ENCODE peak calls at places on chromosomes 4 and X, in nine cellular contexts. One of them, this sample, is unnamed.

GRCh38 chrX:94123062-94123461 is 449.1 kb downstream of the FAM133A start:
- DNase-seq in GM20000: no peak
- DNase-seq in caudate nucleus: no peak
- DNase-seq in 8988T: no peak
- DNase-seq in OCI-M1: no peak
- DNase-seq in naive B cell: no peak
- DNase-seq in cardiac fibroblast: no peak
- DNase-seq in sigmoid colon: no peak
- DNase-seq in ascending aorta: no peak
- DNase-seq in this sample: no peak

GRCh38 chrX:26651755-26652154 is 435.8 kb downstream of the MAGEB5 start:
- DNase-seq in GM20000: no peak
- DNase-seq in caudate nucleus: no peak
- DNase-seq in 8988T: no peak
- DNase-seq in OCI-M1: peak; percentile 13
- DNase-seq in naive B cell: no peak
- DNase-seq in cardiac fibroblast: peak; percentile 6
- DNase-seq in sigmoid colon: no peak
- DNase-seq in ascending aorta: no peak
- DNase-seq in this sample: no peak

GRCh38 chrX:115535844-115536243 is 25.1 kb upstream of the PLS3 start:
- DNase-seq in GM20000: no peak
- DNase-seq in caudate nucleus: no peak
- DNase-seq in 8988T: no peak
- DNase-seq in OCI-M1: no peak
- DNase-seq in naive B cell: no peak
- DNase-seq in cardiac fibroblast: peak; percentile 27
- DNase-seq in sigmoid colon: no peak
- DNase-seq in ascending aorta: no peak
- DNase-seq in this sample: no peak

GRCh38 chr4:100311181-100311580 is 120.9 kb upstream of the DDIT4L start:
- DNase-seq in GM20000: no peak
- DNase-seq in caudate nucleus: no peak
- DNase-seq in 8988T: no peak
- DNase-seq in OCI-M1: peak; percentile 63
- DNase-seq in naive B cell: no peak
- DNase-seq in cardiac fibroblast: no peak
- DNase-seq in sigmoid colon: no peak
- DNase-seq in ascending aorta: no peak
- DNase-seq in this sample: no peak

GRCh38 chr4:99879458-99879857 is 14.8 kb downstream of the LAMTOR3 start:
- DNase-seq in GM20000: no peak
- DNase-seq in caudate nucleus: no peak
- DNase-seq in 8988T: no peak
- DNase-seq in OCI-M1: no peak
- DNase-seq in naive B cell: no peak
- DNase-seq in cardiac fibroblast: peak; percentile 14
- DNase-seq in sigmoid colon: no peak
- DNase-seq in ascending aorta: no peak
- DNase-seq in this sample: no peak

GRCh38 chrX:39613997-39614679 is 483.6 kb downstream of the BCOR start:
- DNase-seq in GM20000: no peak
- DNase-seq in caudate nucleus: no peak
- DNase-seq in 8988T: no peak
- DNase-seq in OCI-M1: no peak
- DNase-seq in naive B cell: peak; percentile 11
- DNase-seq in cardiac fibroblast: no peak
- DNase-seq in sigmoid colon: no peak
- DNase-seq in ascending aorta: no peak
- DNase-seq in this sample: no peak

GRCh38 chr4:19285146-19285545 is 966.6 kb upstream of the SLIT2 start:
- DNase-seq in GM20000: no peak
- DNase-seq in caudate nucleus: no peak
- DNase-seq in 8988T: no peak
- DNase-seq in OCI-M1: no peak
- DNase-seq in naive B cell: no peak
- DNase-seq in cardiac fibroblast: no peak
- DNase-seq in sigmoid colon: no peak
- DNase-seq in ascending aorta: no peak
- DNase-seq in this sample: no peak

GRCh38 chr4:124499266-124499665 is 213.3 kb downstream of the ANKRD50 start:
- DNase-seq in GM20000: no peak
- DNase-seq in caudate nucleus: no peak
- DNase-seq in 8988T: no peak
- DNase-seq in OCI-M1: peak; percentile 21
- DNase-seq in naive B cell: no peak
- DNase-seq in cardiac fibroblast: no peak
- DNase-seq in sigmoid colon: no peak
- DNase-seq in ascending aorta: no peak
- DNase-seq in this sample: no peak

GRCh38 chr4:37243722-37244582 is 591 bp upstream of the NWD2 start:
- DNase-seq in GM20000: peak; percentile 26
- DNase-seq in caudate nucleus: no peak
- DNase-seq in 8988T: no peak
- DNase-seq in OCI-M1: no peak
- DNase-seq in naive B cell: no peak
- DNase-seq in cardiac fibroblast: peak; percentile 20
- DNase-seq in sigmoid colon: no peak
- DNase-seq in ascending aorta: no peak
- DNase-seq in this sample: no peak

GRCh38 chr4:101835121-101835904 is 44.8 kb downstream of the BANK1 start:
- DNase-seq in GM20000: no peak
- DNase-seq in caudate nucleus: no peak
- DNase-seq in 8988T: no peak
- DNase-seq in OCI-M1: peak; percentile 70
- DNase-seq in naive B cell: no peak
- DNase-seq in cardiac fibroblast: peak; percentile 85
- DNase-seq in sigmoid colon: peak; percentile 72
- DNase-seq in ascending aorta: no peak
- DNase-seq in this sample: peak; percentile 76

GRCh38 chrX:46545111-46546005 is at the start of gene ZNF674:
- DNase-seq in GM20000: peak; percentile 81
- DNase-seq in caudate nucleus: peak; percentile 61
- DNase-seq in 8988T: peak; percentile 57
- DNase-seq in OCI-M1: peak; percentile 95
- DNase-seq in naive B cell: peak; percentile 92
- DNase-seq in cardiac fibroblast: peak; percentile 93
- DNase-seq in sigmoid colon: peak; percentile 96
- DNase-seq in ascending aorta: peak; percentile 60
- DNase-seq in this sample: peak; percentile 83

GRCh38 chrX:104419211-104419610 is 146.8 kb upstream of the IL1RAPL2 start:
- DNase-seq in GM20000: no peak
- DNase-seq in caudate nucleus: no peak
- DNase-seq in 8988T: no peak
- DNase-seq in OCI-M1: no peak
- DNase-seq in naive B cell: no peak
- DNase-seq in cardiac fibroblast: peak; percentile 1
- DNase-seq in sigmoid colon: no peak
- DNase-seq in ascending aorta: no peak
- DNase-seq in this sample: no peak

GRCh38 chr4:89000844-89001360 is 56.1 kb downstream of the FAM13A start:
- DNase-seq in GM20000: no peak
- DNase-seq in caudate nucleus: no peak
- DNase-seq in 8988T: no peak
- DNase-seq in OCI-M1: peak; percentile 88
- DNase-seq in naive B cell: no peak
- DNase-seq in cardiac fibroblast: peak; percentile 80
- DNase-seq in sigmoid colon: no peak
- DNase-seq in ascending aorta: no peak
- DNase-seq in this sample: no peak

GRCh38 chrX:14886252-14886651 is 13.0 kb downstream of the MOSPD2 start:
- DNase-seq in GM20000: no peak
- DNase-seq in caudate nucleus: no peak
- DNase-seq in 8988T: no peak
- DNase-seq in OCI-M1: no peak
- DNase-seq in naive B cell: no peak
- DNase-seq in cardiac fibroblast: no peak
- DNase-seq in sigmoid colon: no peak
- DNase-seq in ascending aorta: no peak
- DNase-seq in this sample: no peak

GRCh38 chrX:120840826-120841225 is 34.8 kb downstream of the CT47B1 start:
- DNase-seq in GM20000: no peak
- DNase-seq in caudate nucleus: no peak
- DNase-seq in 8988T: no peak
- DNase-seq in OCI-M1: peak; percentile 3
- DNase-seq in naive B cell: no peak
- DNase-seq in cardiac fibroblast: peak; percentile 78
- DNase-seq in sigmoid colon: no peak
- DNase-seq in ascending aorta: no peak
- DNase-seq in this sample: no peak

GRCh38 chr4:6918345-6918744 is 8.7 kb downstream of the TBC1D14 start:
- DNase-seq in GM20000: no peak
- DNase-seq in caudate nucleus: no peak
- DNase-seq in 8988T: no peak
- DNase-seq in OCI-M1: no peak
- DNase-seq in naive B cell: no peak
- DNase-seq in cardiac fibroblast: no peak
- DNase-seq in sigmoid colon: peak; percentile 54
- DNase-seq in ascending aorta: no peak
- DNase-seq in this sample: no peak

GRCh38 chr4:77202491-77202890 is 45.5 kb downstream of the CCNG2 start:
- DNase-seq in GM20000: no peak
- DNase-seq in caudate nucleus: no peak
- DNase-seq in 8988T: no peak
- DNase-seq in OCI-M1: no peak
- DNase-seq in naive B cell: no peak
- DNase-seq in cardiac fibroblast: no peak
- DNase-seq in sigmoid colon: no peak
- DNase-seq in ascending aorta: no peak
- DNase-seq in this sample: no peak

GRCh38 chr4:168449740-168450442 is 30.4 kb downstream of the DDX60L start:
- DNase-seq in GM20000: no peak
- DNase-seq in caudate nucleus: no peak
- DNase-seq in 8988T: no peak
- DNase-seq in OCI-M1: peak; percentile 90
- DNase-seq in naive B cell: no peak
- DNase-seq in cardiac fibroblast: peak; percentile 91
- DNase-seq in sigmoid colon: peak; percentile 71
- DNase-seq in ascending aorta: no peak
- DNase-seq in this sample: no peak

GRCh38 chr4:64880557-64880956 is 471.3 kb upstream of the TECRL start:
- DNase-seq in GM20000: no peak
- DNase-seq in caudate nucleus: no peak
- DNase-seq in 8988T: no peak
- DNase-seq in OCI-M1: no peak
- DNase-seq in naive B cell: no peak
- DNase-seq in cardiac fibroblast: no peak
- DNase-seq in sigmoid colon: no peak
- DNase-seq in ascending aorta: no peak
- DNase-seq in this sample: no peak

GRCh38 chr4:2402053-2402452 is 16.4 kb downstream of the ZFYVE28 start:
- DNase-seq in GM20000: no peak
- DNase-seq in caudate nucleus: peak; percentile 38
- DNase-seq in 8988T: no peak
- DNase-seq in OCI-M1: peak; percentile 70
- DNase-seq in naive B cell: no peak
- DNase-seq in cardiac fibroblast: peak; percentile 52
- DNase-seq in sigmoid colon: peak; percentile 86
- DNase-seq in ascending aorta: no peak
- DNase-seq in this sample: no peak

GRCh38 chr4:72394264-72394663 is 174.8 kb downstream of the ADAMTS3 start:
- DNase-seq in GM20000: no peak
- DNase-seq in caudate nucleus: no peak
- DNase-seq in 8988T: no peak
- DNase-seq in OCI-M1: no peak
- DNase-seq in naive B cell: no peak
- DNase-seq in cardiac fibroblast: peak; percentile 68
- DNase-seq in sigmoid colon: no peak
- DNase-seq in ascending aorta: no peak
- DNase-seq in this sample: no peak

GRCh38 chr4:79472693-79473552 is 64.9 kb upstream of the GK2 start:
- DNase-seq in GM20000: no peak
- DNase-seq in caudate nucleus: no peak
- DNase-seq in 8988T: no peak
- DNase-seq in OCI-M1: no peak
- DNase-seq in naive B cell: no peak
- DNase-seq in cardiac fibroblast: no peak
- DNase-seq in sigmoid colon: no peak
- DNase-seq in ascending aorta: no peak
- DNase-seq in this sample: no peak

This sample was measured in SJSA1.